ENCODE peak calls at places on chromosome 17, in six cellular contexts. V, Z, M, I, J and P are unnamed samples.

GRCh38 chr17:82497483-82498405 is 21.8 kb upstream of the FOXK2 start:
- DNase-seq in V (no peak), Z (peak; percentile 36), M (no peak), I (peak; percentile 90), J (no peak), P (peak; percentile 31)

GRCh38 chr17:27315322-27315721 is 21.4 kb downstream of the WSB1 start:
- DNase-seq in V (no peak), Z (no peak), M (peak; percentile 97), I (peak; percentile 96), J (no peak), P (no peak)

GRCh38 chr17:20999044-20999573 is 43.7 kb downstream of the USP22 start:
- DNase-seq in V (no peak), Z (no peak), M (no peak), I (peak; percentile 45), J (no peak), P (no peak)

GRCh38 chr17:265726-266125 is 84.3 kb upstream of the DOC2B start:
- DNase-seq in V (no peak), Z (no peak), M (no peak), I (no peak), J (no peak), P (no peak)

GRCh38 chr17:7280519-7281073 is 922 bp upstream of the SLC2A4 start:
- DNase-seq in V (peak; percentile 85), Z (peak; percentile 66), M (peak; percentile 63), I (peak; percentile 60), J (peak; percentile 67), P (peak; percentile 44)

GRCh38 chr17:67359960-67360817 is 6.2 kb downstream of the PSMD12 start:
- DNase-seq in V (no peak), Z (peak; percentile 54), M (no peak), I (peak; percentile 30), J (no peak), P (peak; percentile 46)

GRCh38 chr17:33469911-33470310 is 176.8 kb upstream of the ASIC2 start:
- DNase-seq in V (no peak), Z (no peak), M (no peak), I (peak; percentile 81), J (no peak), P (no peak)

GRCh38 chr17:66578781-66579489 is 256.0 kb upstream of the CACNG5 start:
- DNase-seq in V (peak; percentile 11), Z (no peak), M (no peak), I (no peak), J (no peak), P (no peak)

GRCh38 chr17:9644910-9645751 is at the start of gene USP43:
- DNase-seq in V (no peak), Z (no peak), M (peak; percentile 25), I (peak; percentile 32), J (no peak), P (no peak)

GRCh38 chr17:77526259-77526711 is 385.5 kb downstream of the SEC14L1 start:
- DNase-seq in V (no peak), Z (no peak), M (no peak), I (no peak), J (no peak), P (no peak)

GRCh38 chr17:12085076-12085949 is 64.6 kb downstream of the MAP2K4 start:
- DNase-seq in V (no peak), Z (no peak), M (no peak), I (no peak), J (no peak), P (no peak)

GRCh38 chr17:2844386-2844785 is 48.1 kb downstream of the RAP1GAP2 start:
- DNase-seq in V (no peak), Z (no peak), M (no peak), I (no peak), J (no peak), P (no peak)

GRCh38 chr17:41367426-41368075 is 2.1 kb downstream of the KRT33B start:
- DNase-seq in V (no peak), Z (no peak), M (no peak), I (peak; percentile 89), J (no peak), P (no peak)

GRCh38 chr17:63423963-63424362 is 22.1 kb downstream of the CYB561 start:
- DNase-seq in V (no peak), Z (no peak), M (no peak), I (no peak), J (no peak), P (no peak)

GRCh38 chr17:42657824-42658588 is 1.1 kb upstream of the TUBG2 start:
- DNase-seq in V (no peak), Z (no peak), M (no peak), I (no peak), J (no peak), P (no peak)

GRCh38 chr17:18280766-18281165 is 20.3 kb downstream of the MIEF2 start:
- DNase-seq in V (no peak), Z (no peak), M (peak; percentile 58), I (no peak), J (no peak), P (no peak)

GRCh38 chr17:43917348-43918025 is 10.2 kb upstream of the MPP2 start:
- DNase-seq in V (peak; percentile 51), Z (peak; percentile 19), M (no peak), I (peak; percentile 19), J (no peak), P (no peak)

GRCh38 chr17:66652840-66653507 is 181.9 kb upstream of the CACNG5 start:
- DNase-seq in V (no peak), Z (no peak), M (no peak), I (peak; percentile 53), J (no peak), P (no peak)

GRCh38 chr17:68033636-68034451 is 1.7 kb upstream of the KPNA2 start:
- DNase-seq in V (no peak), Z (no peak), M (no peak), I (peak; percentile 83), J (no peak), P (no peak)

GRCh38 chr17:44278006-44278405 is 10.1 kb upstream of the SLC4A1 start:
- DNase-seq in V (no peak), Z (no peak), M (no peak), I (peak; percentile 60), J (no peak), P (no peak)

GRCh38 chr17:81457917-81458555 is 54.6 kb downstream of the ACTG1 start:
- DNase-seq in V (no peak), Z (no peak), M (no peak), I (no peak), J (no peak), P (no peak)

GRCh38 chr17:29640413-29640812 is 17.7 kb upstream of the CORO6 start:
- DNase-seq in V (no peak), Z (no peak), M (no peak), I (peak; percentile 60), J (no peak), P (no peak)

GRCh38 chr17:49414271-49414621 is 436 bp downstream of the PHB1 start:
- DNase-seq in V (no peak), Z (no peak), M (no peak), I (no peak), J (no peak), P (no peak)

GRCh38 chr17:83064021-83064731 is 15.2 kb upstream of the METRNL start:
- DNase-seq in V (peak; percentile 19), Z (no peak), M (no peak), I (no peak), J (peak; percentile 1), P (no peak)

GRCh38 chr17:77491921-77492445 is 351.2 kb downstream of the SEC14L1 start:
- DNase-seq in V (peak; percentile 72), Z (peak; percentile 23), M (no peak), I (no peak), J (no peak), P (no peak)